ENCODE peak calls at places on chromosomes 12 and 14, in four cellular contexts. O is neural progenitor cell, Q is astrocyte of the spinal cord, R is lower leg skin. Z is an unnamed sample.

GRCh38 chr14:95523818-95524448 is 7.5 kb upstream of the SYNE3 start:
- DNase-seq in R (no peak), Q (peak; percentile 87), O (no peak), Z (no peak)

GRCh38 chr14:52314521-52315354 is 626 bp downstream of the PTGER2 start:
- DNase-seq in Q (peak; percentile 40), O (peak; percentile 36), R (no peak), Z (no peak)

GRCh38 chr14:21825147-21825743 is 151.6 kb upstream of the OR4E1 start:
- DNase-seq in O (peak; percentile 74), Q (peak; percentile 13), R (no peak), Z (no peak)

GRCh38 chr12:11508699-11509098 is 113.3 kb upstream of the PRB2 start:
- DNase-seq in O (no peak), Q (peak; percentile 61), R (no peak), Z (no peak)

GRCh38 chr12:112900298-112901145 is 6.2 kb upstream of the OAS1 start:
- DNase-seq in R (peak; percentile 36), O (peak; percentile 45), Q (peak; percentile 36), Z (no peak)

GRCh38 chr14:30243805-30244204 is 315.2 kb upstream of the G2E3 start:
- DNase-seq in O (no peak), Q (peak; percentile 54), R (no peak), Z (no peak)

GRCh38 chr12:4215862-4216541 is 57.6 kb upstream of the CCND2 start:
- DNase-seq in R (no peak), O (no peak), Q (no peak), Z (no peak)

GRCh38 chr12:123270380-123271181 is 1.1 kb downstream of the CDK2AP1 start:
- DNase-seq in Q (no peak), O (peak; percentile 42), R (no peak), Z (no peak)

GRCh38 chr12:79690606-79691298 is at the start of gene PAWR:
- DNase-seq in R (peak; percentile 52), O (peak; percentile 95), Q (peak; percentile 82), Z (peak; percentile 57)

GRCh38 chr14:69259531-69260245 is at the start of gene GALNT16:
- DNase-seq in R (no peak), Q (peak; percentile 26), O (peak; percentile 86), Z (peak; percentile 53)

GRCh38 chr14:92280554-92281262 is 42.3 kb upstream of the SLC24A4 start:
- DNase-seq in R (no peak), Q (no peak), O (no peak), Z (no peak)

GRCh38 chr12:116588390-116589028 is 29.3 kb downstream of the MAP1LC3B2 start:
- DNase-seq in R (no peak), O (no peak), Q (no peak), Z (no peak)

GRCh38 chr12:111673503-111673902 is 12.3 kb downstream of the BRAP start:
- DNase-seq in Q (peak; percentile 22), O (no peak), R (no peak), Z (no peak)

DNA sequence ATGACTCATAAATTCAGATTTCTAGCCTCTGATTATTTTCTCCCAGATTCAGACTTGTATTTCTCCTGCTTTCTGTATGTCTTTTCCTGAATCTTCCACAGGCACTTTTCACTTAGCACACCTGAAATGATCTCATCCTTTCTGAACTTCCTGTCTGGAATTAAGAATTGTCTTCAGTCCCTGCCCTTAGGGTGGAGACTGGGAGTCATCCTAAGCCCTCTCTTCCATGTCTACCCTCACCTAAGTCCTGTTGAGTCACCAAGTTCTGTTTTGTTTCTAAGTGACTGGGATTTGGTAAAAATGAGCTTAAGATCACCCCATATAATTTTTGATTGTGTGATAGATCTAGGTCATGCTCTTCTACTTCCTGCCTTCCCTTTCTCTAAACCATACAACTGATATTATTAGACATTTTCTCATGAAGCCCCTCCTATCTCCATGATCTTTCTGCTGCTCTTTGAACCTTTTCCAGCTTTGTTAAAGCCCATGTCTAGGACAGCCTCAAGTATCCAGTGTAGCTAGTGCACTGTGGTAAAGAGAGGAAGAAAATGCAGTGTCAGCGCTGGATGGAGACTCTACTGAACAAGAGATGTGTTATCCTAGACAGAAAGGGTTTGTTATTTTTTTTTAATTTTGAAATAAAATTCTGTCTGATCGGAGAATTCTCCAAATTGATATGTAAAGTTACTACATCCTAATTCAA is 13.2 kb downstream of the AKAP6 start:
- DNase-seq in Q (no peak), O (no peak), R (no peak), Z (no peak)
- TF ChIP-seq CTCF in Q (no peak), O (no peak), R (no peak), Z (no peak)

GRCh38 chr14:102772781-102773570 is 4.3 kb upstream of the TRAF3 start:
- DNase-seq in O (peak; percentile 45), R (no peak), Q (no peak), Z (no peak)
- TF ChIP-seq CTCF in O (peak; percentile 40), R (no peak), Q (no peak), Z (no peak)

DNA sequence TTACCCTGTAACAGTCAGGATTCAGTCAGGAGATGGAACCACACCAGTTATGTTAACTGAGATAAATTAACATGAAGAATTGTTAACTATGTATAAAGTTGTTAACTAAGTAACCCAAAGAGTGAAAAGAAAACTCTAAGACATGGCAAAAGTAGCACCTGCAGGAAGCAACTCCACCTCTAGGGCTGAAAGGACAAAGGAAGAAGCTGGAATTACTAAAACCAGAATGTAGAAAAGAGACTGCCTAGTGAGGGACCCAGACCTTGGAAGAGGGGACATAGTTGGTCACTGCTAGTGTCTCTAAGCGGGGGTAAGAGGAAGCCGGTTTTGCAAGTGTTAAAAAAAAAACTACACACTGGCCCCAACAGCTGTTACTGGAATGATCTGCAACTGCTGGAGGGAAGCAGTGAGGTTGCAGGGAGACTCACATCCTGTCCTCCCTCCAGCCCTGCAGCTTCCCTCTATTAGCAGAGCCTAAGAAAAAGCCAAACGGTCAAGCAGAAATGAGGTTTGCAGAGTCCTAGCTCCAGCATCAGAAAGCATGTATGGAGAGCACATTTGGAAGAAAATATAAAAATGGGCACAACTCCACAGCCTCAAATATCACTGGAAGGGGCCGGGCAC is 39.7 kb downstream of the GPR135 start:
- DNase-seq in R (no peak), O (no peak), Q (no peak), Z (no peak)
- TF ChIP-seq CTCF in R (no peak), O (no peak), Q (no peak), Z (no peak)

GRCh38 chr12:69583203-69583602 is 2.1 kb upstream of the CCT2 start:
- DNase-seq in O (peak; percentile 55), R (no peak), Q (no peak), Z (no peak)
- TF ChIP-seq CTCF in O (peak; percentile 36), R (no peak), Q (no peak), Z (no peak)